ENCODE peak calls at places on chromosomes 13 and 19, in four cellular contexts. K is transverse colon, R is Karpas-422, M is body of pancreas. X is an unnamed sample.

GRCh38 chr13:100069278-100069677 is 19.6 kb upstream of the PCCA start:
- DNase-seq in K (no peak), M (no peak), R (no peak), X (no peak)

GRCh38 chr13:21326155-21327030 is 132.7 kb downstream of the ZDHHC20 start:
- DNase-seq in R (no peak), M (peak; percentile 48), K (peak; percentile 33), X (no peak)

GRCh38 chr13:105974380-105974779 is 561.1 kb downstream of the EFNB2 start:
- DNase-seq in K (no peak), R (no peak), M (no peak), X (no peak)

GRCh38 chr13:37715606-37716015 is 117.0 kb upstream of the POSTN start:
- DNase-seq in R (no peak), K (no peak), M (no peak), X (no peak)

GRCh38 chr19:37635076-37636056 is 19.9 kb downstream of the ZFP30 start:
- DNase-seq in K (no peak), M (no peak), R (no peak), X (no peak)

GRCh38 chr19:38425810-38426466 is at the start of gene RASGRP4:
- DNase-seq in K (peak; percentile 26), R (no peak), M (no peak), X (peak; percentile 27)

GRCh38 chr19:46515879-46516350 is 20.2 kb upstream of the PNMA8B start:
- DNase-seq in M (no peak), K (no peak), R (peak; percentile 79), X (no peak)

GRCh38 chr13:110298221-110298565 is 8.8 kb downstream of the COL4A1 start:
- DNase-seq in R (no peak), M (no peak), K (no peak), X (no peak)

GRCh38 chr13:39776439-39776838 is 121.0 kb downstream of the COG6 start:
- DNase-seq in M (no peak), K (no peak), R (no peak), X (no peak)

GRCh38 chr19:8332976-8333770 is 9.9 kb downstream of the KANK3 start:
- DNase-seq in M (no peak), K (no peak), R (no peak), X (no peak)

GRCh38 chr13:95355491-95355890 is 54.2 kb upstream of the ABCC4 start:
- DNase-seq in R (no peak), M (no peak), K (no peak), X (no peak)

GRCh38 chr19:29539131-29539530 is 13.3 kb downstream of the VSTM2B start:
- DNase-seq in K (no peak), M (no peak), R (no peak), X (no peak)

GRCh38 chr19:8429044-8429443 is 15.7 kb upstream of the HNRNPM start:
- DNase-seq in R (no peak), K (no peak), M (no peak), X (no peak)

GRCh38 chr19:46181386-46181774 is 33.3 kb downstream of the IGFL2 start:
- DNase-seq in K (no peak), M (no peak), R (no peak), X (no peak)

GRCh38 chr19:46478356-46478986 is 7.1 kb upstream of the PNMA8A start:
- DNase-seq in R (peak; percentile 62), M (no peak), K (no peak), X (no peak)

GRCh38 chr13:113889467-113889866 is 25.6 kb upstream of the GAS6 start:
- DNase-seq in R (no peak), K (no peak), M (no peak), X (no peak)

GRCh38 chr19:20667281-20667680 is 5.9 kb upstream of the ZNF626 start:
- DNase-seq in R (no peak), K (no peak), M (no peak), X (no peak)

GRCh38 chr13:85798999-85799646 is at the start of gene SLITRK6:
- DNase-seq in M (no peak), K (no peak), R (peak; percentile 78), X (no peak)

GRCh38 chr13:44755872-44756271 is 179.7 kb upstream of the TSC22D1 start:
- DNase-seq in M (no peak), R (no peak), K (no peak), X (no peak)

GRCh38 chr19:11273989-11274388 is 11.7 kb upstream of the DOCK6 start:
- DNase-seq in R (no peak), M (no peak), K (no peak), X (no peak)

GRCh38 chr19:4066176-4066606 is 508 bp downstream of the ZBTB7A start:
- DNase-seq in R (no peak), M (no peak), K (peak; percentile 52), X (peak; percentile 49)

GRCh38 chr13:64248371-64249065 is 2832.9 kb upstream of the PCDH20 start:
- DNase-seq in M (no peak), R (no peak), K (no peak), X (no peak)

GRCh38 chr13:99214691-99215090 is 14.0 kb downstream of the UBAC2 start:
- DNase-seq in R (no peak), M (no peak), K (no peak), X (no peak)

GRCh38 chr13:90402102-90402501 is 945.4 kb upstream of the MIR17HG start:
- DNase-seq in K (no peak), R (no peak), M (no peak), X (no peak)

GRCh38 chr13:69948016-69948415 is 159.6 kb upstream of the ATXN8OS start:
- DNase-seq in R (peak; percentile 61), K (no peak), M (no peak), X (no peak)

GRCh38 chr13:102677122-102677521 is 17.7 kb downstream of the METTL21C start:
- DNase-seq in R (no peak), K (no peak), M (no peak), X (no peak)

GRCh38 chr13:41413907-41414306 is 43.4 kb upstream of the RGCC start:
- DNase-seq in R (no peak), K (no peak), M (no peak), X (no peak)

GRCh38 chr19:771332-771785 is 20.4 kb downstream of the MISP start:
- DNase-seq in K (no peak), M (no peak), R (peak; percentile 75), X (no peak)

GRCh38 chr13:32248789-32249188 is 66.4 kb downstream of the ZAR1L start:
- DNase-seq in K (peak; percentile 17), M (no peak), R (no peak), X (no peak)

GRCh38 chr19:53521373-53522202 is 16.4 kb upstream of the ZNF331 start:
- DNase-seq in R (no peak), M (no peak), K (no peak), X (no peak)
- H3K9me3 ChIP-seq in R (peaks cover 23% of the 10 kb centered on the region), M (no peaks in the 10 kb centered on the region), K (peaks cover 11% of the 10 kb centered on the region), X (peaks cover 7% of the 10 kb centered on the region)

GRCh38 chr13:49481788-49482187 is 14.0 kb upstream of the PHF11 start:
- DNase-seq in M (no peak), K (no peak), R (no peak), X (no peak)
- H3K9me3 ChIP-seq in M (no peaks in the 10 kb centered on the region), K (no peaks in the 10 kb centered on the region), R (no peaks in the 10 kb centered on the region), X (no peaks in the 10 kb centered on the region)

GRCh38 chr19:9523885-9524474 is 14.5 kb downstream of the ZNF426 start:
- DNase-seq in K (no peak), R (no peak), M (no peak), X (no peak)

GRCh38 chr19:9531933-9532332 is 6.5 kb downstream of the ZNF426 start:
- DNase-seq in R (no peak), M (no peak), K (no peak), X (no peak)

DNA sequence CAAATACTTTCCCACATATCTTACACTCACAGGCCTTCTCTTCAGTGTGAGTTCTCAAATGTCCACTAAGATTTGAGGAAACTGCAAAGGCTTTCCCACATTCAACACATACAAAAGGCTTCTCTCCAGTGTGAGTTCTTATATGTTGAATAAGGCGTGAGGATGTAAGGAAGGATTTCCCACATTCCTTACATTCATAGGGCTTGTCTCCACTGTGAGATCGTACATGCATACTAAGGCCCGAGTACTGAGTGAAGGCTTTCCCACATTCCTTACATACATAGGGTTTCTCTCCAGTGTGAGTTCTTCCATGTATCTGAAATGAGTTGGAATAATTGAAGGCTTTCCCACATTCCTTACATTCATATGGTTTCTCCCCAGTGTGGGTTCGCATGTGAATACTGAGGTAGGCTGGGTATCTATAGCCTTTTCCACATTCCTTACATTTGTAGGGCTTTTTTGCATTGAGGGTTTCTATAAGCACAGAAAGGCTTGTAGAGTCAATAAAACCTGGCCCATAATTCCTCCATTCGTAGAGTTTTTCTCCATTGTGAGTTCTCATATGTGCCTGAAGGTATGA is 9.6 kb downstream of the ZNF426 start:
- DNase-seq in R (no peak), K (no peak), M (no peak), X (no peak)
- H3K9me3 ChIP-seq in R (peaks cover 55% of the 10 kb centered on the region), K (peaks cover 91% of the 10 kb centered on the region), M (no peaks in the 10 kb centered on the region), X (peaks cover 63% of the 10 kb centered on the region)

GRCh38 chr19:1953037-1953436 is 12.1 kb downstream of the CSNK1G2 start:
- DNase-seq in R (no peak), K (no peak), M (no peak), X (no peak)

GRCh38 chr19:1952635-1953034 is 11.7 kb downstream of the CSNK1G2 start:
- DNase-seq in K (no peak), M (no peak), R (no peak), X (no peak)

GRCh38 chr19:1948676-1949075 is 7.7 kb downstream of the CSNK1G2 start:
- DNase-seq in R (no peak), K (no peak), M (no peak), X (no peak)

GRCh38 chr19:1949304-1950101 is 8.5 kb downstream of the CSNK1G2 start:
- DNase-seq in R (no peak), M (no peak), K (no peak), X (no peak)

DNA sequence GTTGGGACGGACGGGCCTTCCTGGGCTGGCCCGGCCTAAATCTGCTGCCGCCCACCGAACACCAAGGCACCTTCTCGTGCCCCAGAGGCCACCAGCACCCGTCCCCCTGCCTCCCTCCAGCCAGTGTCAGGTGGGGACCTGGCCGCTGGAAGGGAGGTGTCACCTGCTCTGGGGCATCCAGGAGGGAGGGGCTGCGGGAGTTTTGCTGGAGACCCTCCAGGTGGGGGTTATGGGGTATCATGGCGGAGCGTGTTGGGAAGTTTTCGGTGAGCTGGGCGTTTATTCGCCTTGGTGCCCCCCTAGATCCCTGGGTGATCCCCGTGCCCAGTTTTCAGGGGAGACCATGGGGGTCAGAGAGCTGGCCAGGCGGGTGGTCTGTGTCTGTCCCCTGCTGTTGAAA is 9.7 kb downstream of the CSNK1G2 start:
- DNase-seq in M (no peak), K (no peak), R (no peak), X (no peak)
- H3K9me3 ChIP-seq in M (no peaks in the 10 kb centered on the region), K (no peaks in the 10 kb centered on the region), R (no peaks in the 10 kb centered on the region), X (no peaks in the 10 kb centered on the region)

GRCh38 chr19:56026769-56027168 is 40.2 kb downstream of the NLRP5 start:
- DNase-seq in K (no peak), R (no peak), M (no peak), X (no peak)
- H3K9me3 ChIP-seq in K (no peaks in the 10 kb centered on the region), R (no peaks in the 10 kb centered on the region), M (no peaks in the 10 kb centered on the region), X (no peaks in the 10 kb centered on the region)

X was measured in T-helper 17 cell.